ENCODE peak calls at places on chromosomes 11 and 22, in four cellular contexts. E is K562, R is GM12878, B is H1. F is an unnamed sample.

GRCh38 chr22:39910875-39911601 is 10.2 kb downstream of the GRAP2 start:
- DNase-seq in R (no peak), E (no peak), B (no peak), F (no peak)

GRCh38 chr11:116833491-116833815 is 3.7 kb downstream of the APOC3 start:
- DNase-seq in B (no peak), R (no peak), E (no peak), F (no peak)

GRCh38 chr11:57648791-57649735 is 649 bp downstream of the YPEL4 start:
- DNase-seq in E (no peak), B (peak; percentile 76), R (no peak), F (no peak)

GRCh38 chr22:31062566-31063230 is 18.4 kb upstream of the SMTN start:
- DNase-seq in B (no peak), E (no peak), R (no peak), F (no peak)

GRCh38 chr22:37457093-37457893 is 28.9 kb downstream of the MFNG start:
- DNase-seq in E (peak; percentile 83), B (peak; percentile 97), R (peak; percentile 24), F (peak; percentile 48)

GRCh38 chr11:117799634-117800033 is 2.6 kb upstream of the DSCAML1 start:
- DNase-seq in B (no peak), E (no peak), R (no peak), F (no peak)

GRCh38 chr22:48051796-48052620 is 1289.6 kb downstream of the TBC1D22A start:
- DNase-seq in B (no peak), R (no peak), E (no peak), F (no peak)

GRCh38 chr11:119363874-119364590 is 17.5 kb downstream of the USP2 start:
- DNase-seq in B (peak; percentile 83), E (peak; percentile 95), R (no peak), F (no peak)

DNA sequence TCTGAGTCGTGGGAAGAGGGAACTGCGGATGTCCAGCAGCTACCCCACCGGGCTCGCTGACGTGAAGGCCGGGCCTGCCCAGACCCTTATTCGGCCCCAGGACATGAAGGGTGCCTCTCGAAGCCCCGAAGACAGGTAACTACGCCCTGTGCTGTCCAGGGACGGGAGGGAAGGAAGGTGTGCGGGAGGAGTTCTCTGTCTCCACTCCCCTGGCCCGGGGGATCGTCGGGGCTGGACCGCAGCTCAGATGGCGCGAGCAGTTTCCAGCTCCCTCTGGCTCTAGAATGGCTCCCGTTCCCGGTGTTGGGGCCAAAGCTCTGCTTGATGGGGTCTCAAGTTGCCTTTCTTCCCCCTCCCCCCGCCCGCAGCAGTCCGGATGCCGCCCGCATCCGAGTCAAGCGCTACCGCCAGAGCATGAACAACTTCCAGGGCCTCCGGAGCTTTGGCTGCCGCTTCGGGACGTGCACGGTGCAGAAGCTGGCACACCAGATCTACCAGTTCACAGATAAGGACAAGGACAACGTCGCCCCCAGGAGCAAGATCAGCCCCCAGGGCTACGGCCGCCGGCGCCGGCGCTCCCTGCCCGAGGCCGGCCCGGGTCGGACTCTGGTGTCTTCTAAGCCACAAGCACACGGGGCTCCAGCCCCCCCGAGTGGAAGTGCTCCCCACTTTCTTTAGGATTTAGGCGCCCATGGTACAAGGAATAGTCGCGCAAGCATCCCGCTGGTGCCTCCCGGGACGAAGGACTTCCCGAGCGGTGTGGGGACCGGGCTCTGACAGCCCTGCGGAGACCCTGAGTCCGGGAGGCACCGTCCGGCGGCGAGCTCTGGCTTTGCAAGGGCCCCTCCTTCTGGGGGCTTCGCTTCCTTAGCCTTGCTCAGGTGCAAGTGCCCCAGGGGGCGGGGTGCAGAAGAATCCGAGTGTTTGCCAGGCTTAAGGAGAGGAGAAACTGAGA is 1.4 kb downstream of the ADM start:
- DNase-seq in B (peak; percentile 65), E (no peak), R (no peak), F (peak; percentile 32)
- TF ChIP-seq CHD1 in B (peak; percentile 8), E (no peak), R (no peak), F (peak; percentile 87)

GRCh38 chr11:33682446-33682845 is 18.2 kb downstream of the C11orf91 start:
- DNase-seq in E (no peak), R (no peak), B (no peak), F (no peak)
- TF ChIP-seq CHD1 in E (no peak), R (no peak), B (no peak), F (no peak)

DNA sequence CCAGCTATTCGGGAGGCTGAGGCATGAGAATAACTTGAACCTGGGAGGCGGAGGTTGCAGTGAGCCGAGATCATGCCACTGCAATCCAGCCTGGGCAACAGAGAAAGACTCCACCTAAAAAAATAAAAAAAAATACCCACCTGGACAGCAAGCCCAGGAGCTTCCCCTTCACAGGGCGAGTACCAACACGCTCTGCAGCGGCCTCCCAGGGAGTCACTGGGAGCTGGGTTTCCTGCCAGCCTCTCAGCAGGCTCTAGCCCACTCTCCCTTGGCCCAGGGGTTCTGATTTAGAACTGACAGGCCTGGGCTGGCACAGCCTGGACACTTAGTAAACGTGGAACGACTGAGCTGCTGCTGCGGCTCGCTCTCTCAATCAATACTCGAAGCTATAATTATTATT is 2.0 kb upstream of the CABP7 start:
- DNase-seq in B (no peak), E (no peak), R (no peak), F (no peak)
- TF ChIP-seq CHD1 in B (no peak), E (no peak), R (no peak), F (no peak)

DNA sequence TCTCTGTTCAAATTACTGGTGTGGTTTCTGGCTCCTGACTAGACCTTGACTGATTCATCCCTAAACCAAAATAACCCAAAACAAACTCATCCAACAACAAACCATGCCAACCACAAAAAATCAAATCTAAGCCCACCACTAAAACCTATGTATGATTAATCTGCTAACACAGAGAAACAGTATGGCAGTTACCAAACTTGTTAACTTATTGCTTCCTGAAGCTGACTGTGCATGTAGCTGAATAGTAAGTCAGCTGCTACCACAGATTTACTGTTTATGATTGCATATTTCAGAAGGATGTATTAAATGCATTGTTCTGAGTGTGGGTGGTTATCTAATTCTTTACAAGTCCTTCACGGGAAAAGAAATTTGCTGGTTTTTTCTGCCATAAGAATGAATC is 231.1 kb downstream of the SWAP70 start:
- DNase-seq in R (no peak), E (no peak), B (no peak), F (peak; percentile 51)
- TF ChIP-seq CHD1 in R (no peak), E (no peak), B (no peak), F (no peak)

GRCh38 chr11:68338041-68338800 is 25.8 kb downstream of the LRP5 start:
- DNase-seq in R (no peak), B (no peak), E (no peak), F (peak; percentile 72)
- TF ChIP-seq CHD1 in R (no peak), B (no peak), E (no peak), F (no peak)